ENCODE peak calls at places on chromosomes 2 and 18, in six cellular contexts. One of them, this sample, is unnamed.

GRCh38 chr18:7957297-7957696 is 390.2 kb downstream of the PTPRM start:
- DNase-seq in stimulated activated CD4-positive, alpha-beta T cell treated with anti-CD3 and anti-CD28 coated beads, Interleukin-2, amount 100 ng/mL, for 48 hours: no peak
- DNase-seq in T-cell: no peak
- DNase-seq in NCI-H1092 treated with DMSO at 0.1 percent for 48 hours: no peak
- DNase-seq in dorsolateral prefrontal cortex: no peak
- DNase-seq in WTC11: no peak
- DNase-seq in this sample: no peak

GRCh38 chr2:159226608-159227007 is 59.9 kb downstream of the WDSUB1 start:
- DNase-seq in NCI-H1092 treated with DMSO at 0.1 percent for 48 hours: peak
- DNase-seq in dorsolateral prefrontal cortex: no peak
- DNase-seq in T-cell: no peak
- DNase-seq in stimulated activated CD4-positive, alpha-beta T cell treated with anti-CD3 and anti-CD28 coated beads, Interleukin-2, amount 100 ng/mL, for 48 hours: no peak
- DNase-seq in WTC11: no peak
- DNase-seq in this sample: no peak

GRCh38 chr18:79853303-79853992 is 55.7 kb downstream of the KCNG2 start:
- DNase-seq in dorsolateral prefrontal cortex: no peak
- DNase-seq in T-cell: no peak
- DNase-seq in WTC11: no peak
- DNase-seq in stimulated activated CD4-positive, alpha-beta T cell treated with anti-CD3 and anti-CD28 coated beads, Interleukin-2, amount 100 ng/mL, for 48 hours: no peak
- DNase-seq in NCI-H1092 treated with DMSO at 0.1 percent for 48 hours: no peak
- DNase-seq in this sample: no peak

GRCh38 chr2:100949377-100949776 is 52.7 kb upstream of the RPL31 start:
- DNase-seq in stimulated activated CD4-positive, alpha-beta T cell treated with anti-CD3 and anti-CD28 coated beads, Interleukin-2, amount 100 ng/mL, for 48 hours: no peak
- DNase-seq in WTC11: no peak
- DNase-seq in NCI-H1092 treated with DMSO at 0.1 percent for 48 hours: no peak
- DNase-seq in dorsolateral prefrontal cortex: no peak
- DNase-seq in T-cell: no peak
- DNase-seq in this sample: no peak

GRCh38 chr2:45892757-45893156 is 241.3 kb downstream of the PRKCE start:
- DNase-seq in stimulated activated CD4-positive, alpha-beta T cell treated with anti-CD3 and anti-CD28 coated beads, Interleukin-2, amount 100 ng/mL, for 48 hours: no peak
- DNase-seq in WTC11: no peak
- DNase-seq in NCI-H1092 treated with DMSO at 0.1 percent for 48 hours: peak
- DNase-seq in dorsolateral prefrontal cortex: no peak
- DNase-seq in T-cell: no peak
- DNase-seq in this sample: no peak

GRCh38 chr18:43049021-43049420 is 66.5 kb downstream of the RIT2 start:
- DNase-seq in T-cell: no peak
- DNase-seq in stimulated activated CD4-positive, alpha-beta T cell treated with anti-CD3 and anti-CD28 coated beads, Interleukin-2, amount 100 ng/mL, for 48 hours: no peak
- DNase-seq in dorsolateral prefrontal cortex: no peak
- DNase-seq in NCI-H1092 treated with DMSO at 0.1 percent for 48 hours: no peak
- DNase-seq in WTC11: no peak
- DNase-seq in this sample: no peak

GRCh38 chr2:1377473-1377872 is 35.8 kb upstream of the TPO start:
- DNase-seq in WTC11: no peak
- DNase-seq in T-cell: no peak
- DNase-seq in NCI-H1092 treated with DMSO at 0.1 percent for 48 hours: no peak
- DNase-seq in dorsolateral prefrontal cortex: no peak
- DNase-seq in stimulated activated CD4-positive, alpha-beta T cell treated with anti-CD3 and anti-CD28 coated beads, Interleukin-2, amount 100 ng/mL, for 48 hours: no peak
- DNase-seq in this sample: no peak

GRCh38 chr2:7427293-7428060 is 510.3 kb downstream of the RNF144A start:
- DNase-seq in NCI-H1092 treated with DMSO at 0.1 percent for 48 hours: peak
- DNase-seq in dorsolateral prefrontal cortex: no peak
- DNase-seq in T-cell: no peak
- DNase-seq in WTC11: no peak
- DNase-seq in stimulated activated CD4-positive, alpha-beta T cell treated with anti-CD3 and anti-CD28 coated beads, Interleukin-2, amount 100 ng/mL, for 48 hours: no peak
- DNase-seq in this sample: peak

GRCh38 chr18:2891526-2892431 is 45.0 kb downstream of the EMILIN2 start:
- DNase-seq in dorsolateral prefrontal cortex: no peak
- DNase-seq in stimulated activated CD4-positive, alpha-beta T cell treated with anti-CD3 and anti-CD28 coated beads, Interleukin-2, amount 100 ng/mL, for 48 hours: no peak
- DNase-seq in T-cell: no peak
- DNase-seq in NCI-H1092 treated with DMSO at 0.1 percent for 48 hours: no peak
- DNase-seq in WTC11: no peak
- DNase-seq in this sample: no peak

GRCh38 chr2:197598450-197598849 is 76.9 kb downstream of the RFTN2 start:
- DNase-seq in stimulated activated CD4-positive, alpha-beta T cell treated with anti-CD3 and anti-CD28 coated beads, Interleukin-2, amount 100 ng/mL, for 48 hours: no peak
- DNase-seq in dorsolateral prefrontal cortex: no peak
- DNase-seq in T-cell: no peak
- DNase-seq in WTC11: no peak
- DNase-seq in NCI-H1092 treated with DMSO at 0.1 percent for 48 hours: no peak
- DNase-seq in this sample: no peak

GRCh38 chr2:167733750-167734149 is 513.6 kb downstream of the STK39 start:
- DNase-seq in NCI-H1092 treated with DMSO at 0.1 percent for 48 hours: no peak
- DNase-seq in dorsolateral prefrontal cortex: no peak
- DNase-seq in WTC11: no peak
- DNase-seq in T-cell: no peak
- DNase-seq in stimulated activated CD4-positive, alpha-beta T cell treated with anti-CD3 and anti-CD28 coated beads, Interleukin-2, amount 100 ng/mL, for 48 hours: no peak
- DNase-seq in this sample: no peak

GRCh38 chr2:232139786-232140562 is 178.5 kb downstream of the DIS3L2 start:
- DNase-seq in WTC11: no peak
- DNase-seq in T-cell: no peak
- DNase-seq in dorsolateral prefrontal cortex: no peak
- DNase-seq in NCI-H1092 treated with DMSO at 0.1 percent for 48 hours: no peak
- DNase-seq in stimulated activated CD4-positive, alpha-beta T cell treated with anti-CD3 and anti-CD28 coated beads, Interleukin-2, amount 100 ng/mL, for 48 hours: no peak
- DNase-seq in this sample: no peak

GRCh38 chr2:1968988-1969700 is 224.8 kb upstream of the PXDN start:
- DNase-seq in T-cell: no peak
- DNase-seq in NCI-H1092 treated with DMSO at 0.1 percent for 48 hours: no peak
- DNase-seq in stimulated activated CD4-positive, alpha-beta T cell treated with anti-CD3 and anti-CD28 coated beads, Interleukin-2, amount 100 ng/mL, for 48 hours: no peak
- DNase-seq in WTC11: no peak
- DNase-seq in dorsolateral prefrontal cortex: no peak
- DNase-seq in this sample: no peak

GRCh38 chr2:70715161-70715985 is 52.6 kb downstream of the ADD2 start:
- DNase-seq in T-cell: no peak
- DNase-seq in dorsolateral prefrontal cortex: peak
- DNase-seq in stimulated activated CD4-positive, alpha-beta T cell treated with anti-CD3 and anti-CD28 coated beads, Interleukin-2, amount 100 ng/mL, for 48 hours: no peak
- DNase-seq in NCI-H1092 treated with DMSO at 0.1 percent for 48 hours: no peak
- DNase-seq in WTC11: no peak
- DNase-seq in this sample: no peak

GRCh38 chr2:188569441-188569840 is 277.8 kb downstream of the GULP1 start:
- DNase-seq in NCI-H1092 treated with DMSO at 0.1 percent for 48 hours: no peak
- DNase-seq in T-cell: no peak
- DNase-seq in dorsolateral prefrontal cortex: no peak
- DNase-seq in WTC11: no peak
- DNase-seq in stimulated activated CD4-positive, alpha-beta T cell treated with anti-CD3 and anti-CD28 coated beads, Interleukin-2, amount 100 ng/mL, for 48 hours: no peak
- DNase-seq in this sample: no peak

This sample was measured in effector memory CD8-positive, alpha-beta T cell.